ENCODE peak calls at places on chromosomes 13 and 19, in five cellular contexts. G is dorsolateral prefrontal cortex, B is AG04450, Y is cardiac muscle cell, F is H1. H is an unnamed sample.

GRCh38 chr19:45172173-45172572 is 5.9 kb downstream of the TRAPPC6A start:
- DNase-seq in B (no peak), F (no peak), G (no peak), Y (no peak), H (no peak)

GRCh38 chr19:45908956-45909355 is 5.6 kb downstream of the NANOS2 start:
- DNase-seq in B (no peak), G (no peak), F (no peak), Y (no peak), H (no peak)

GRCh38 chr13:111228262-111229144 is 91.9 kb upstream of the TEX29 start:
- DNase-seq in G (no peak), Y (no peak), B (no peak), F (no peak), H (no peak)

GRCh38 chr13:47119568-47120080 is 222.8 kb upstream of the HTR2A start:
- DNase-seq in F (no peak), B (no peak), G (no peak), Y (no peak), H (no peak)

GRCh38 chr19:47096721-47097120 is 16.9 kb downstream of the ZC3H4 start:
- DNase-seq in Y (no peak), B (no peak), F (no peak), G (no peak), H (no peak)

GRCh38 chr19:19539738-19540703 is 2.0 kb downstream of the CILP2 start:
- DNase-seq in F (peak), B (no peak), Y (peak), G (no peak), H (peak)

GRCh38 chr19:49188626-49189200 is 31.1 kb downstream of the TRPM4 start:
- DNase-seq in B (no peak), G (no peak), F (no peak), Y (no peak), H (no peak)

GRCh38 chr19:42553292-42554045 is 25.2 kb upstream of the CEACAM1 start:
- DNase-seq in B (peak), Y (peak), G (no peak), F (no peak), H (no peak)

GRCh38 chr13:77026783-77027621 is at the start of gene FBXL3:
- DNase-seq in G (peak), Y (peak), F (peak), B (peak), H (peak)

GRCh38 chr13:50235604-50236003 is 220.4 kb downstream of the KCNRG start:
- DNase-seq in B (no peak), G (no peak), Y (no peak), F (no peak), H (no peak)

GRCh38 chr13:44904982-44905381 is 84.3 kb downstream of the NUFIP1 start:
- DNase-seq in Y (peak), B (peak), G (no peak), F (no peak), H (no peak)

GRCh38 chr19:37362733-37363132 is 8.2 kb upstream of the ZNF527 start:
- DNase-seq in B (no peak), Y (peak), G (no peak), F (peak), H (no peak)

GRCh38 chr13:106348032-106348431 is 187.4 kb downstream of the EFNB2 start:
- DNase-seq in Y (peak), B (no peak), G (no peak), F (no peak), H (peak)

GRCh38 chr13:52449323-52450011 is 967 bp downstream of the VPS36 start:
- DNase-seq in B (no peak), Y (no peak), F (no peak), G (no peak), H (no peak)

GRCh38 chr19:58227964-58228583 is 640 bp upstream of the ZNF544 start:
- DNase-seq in G (no peak), Y (no peak), F (no peak), B (no peak), H (no peak)

GRCh38 chr13:24045456-24045996 is 115.0 kb upstream of the SPATA13 start:
- DNase-seq in G (no peak), Y (no peak), F (no peak), B (no peak), H (no peak)

GRCh38 chr13:37870895-37871550 is 1.5 kb upstream of the TRPC4 start:
- DNase-seq in G (no peak), B (no peak), F (no peak), Y (peak), H (no peak)

DNA sequence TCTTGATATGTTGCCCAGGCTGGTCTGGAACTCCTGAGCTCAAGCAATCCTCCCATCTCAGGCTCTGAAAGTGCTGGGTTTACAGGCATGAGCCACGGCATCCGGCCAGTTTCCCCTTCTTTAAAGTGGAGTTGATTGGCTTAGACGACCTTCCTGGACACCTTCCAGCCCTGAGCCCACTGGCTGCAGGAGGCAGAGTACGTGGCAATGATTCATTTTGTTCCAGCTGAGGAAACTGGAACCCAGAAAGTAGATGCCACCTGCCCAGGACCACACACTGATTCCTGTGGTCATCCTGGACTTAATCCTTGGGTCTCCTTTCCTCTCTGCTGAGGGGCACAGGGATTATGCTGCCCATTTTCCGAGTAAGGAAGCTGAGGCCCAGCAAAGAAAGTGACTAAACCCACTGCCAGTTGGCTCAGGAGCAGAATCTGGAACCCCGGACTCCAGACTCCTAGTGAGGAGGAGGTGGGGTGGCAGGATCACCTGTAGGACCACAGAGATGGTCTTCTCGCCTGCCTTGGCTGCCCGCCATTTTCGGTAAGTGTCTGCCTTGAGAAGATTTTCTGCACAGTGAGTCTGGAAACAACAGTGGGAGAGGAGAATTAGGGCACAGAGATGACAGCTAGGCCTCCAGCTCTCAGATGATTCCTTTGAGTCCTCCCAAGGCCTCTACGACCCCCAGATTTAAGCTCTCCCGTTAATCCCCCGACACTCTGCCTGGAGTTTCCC is 737 bp downstream of the XRCC1 start:
- DNase-seq in B (no peak), G (no peak), Y (peak), F (no peak), H (peak)
- H3K27ac ChIP-seq in B (peak), G (peak), Y (peak), F (peak), H (peak)

DNA sequence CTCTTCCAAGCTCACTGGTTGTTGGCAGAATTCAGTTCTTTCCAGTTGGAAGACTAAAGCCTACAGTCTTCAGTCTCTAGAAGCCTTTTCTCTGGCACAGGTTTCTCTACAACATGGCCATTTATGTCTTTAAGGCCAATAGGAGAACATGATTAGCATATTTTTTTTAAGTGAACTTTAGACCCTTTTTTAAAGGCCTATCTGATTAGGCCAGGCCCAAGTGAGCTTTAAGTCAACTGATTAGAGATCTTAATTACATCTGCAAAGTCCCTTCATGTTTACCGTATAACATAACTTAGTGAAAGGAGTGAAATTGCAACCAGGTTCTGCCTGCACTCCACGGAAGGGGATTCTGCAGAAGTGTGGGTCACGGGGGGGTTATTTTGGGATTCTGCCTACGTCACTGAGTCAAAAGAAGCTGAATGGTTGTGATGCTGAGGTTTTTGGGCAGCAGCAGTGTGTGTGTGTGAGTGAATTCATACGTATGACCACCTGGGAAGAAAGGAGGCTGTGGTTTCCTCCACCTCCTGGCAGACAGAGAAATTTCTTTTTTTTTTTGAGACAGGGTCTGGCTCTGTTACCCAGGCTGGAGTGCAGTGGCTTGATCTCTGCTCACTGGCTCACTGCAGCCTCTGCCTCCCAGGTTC is 31.7 kb downstream of the ALOX5AP start:
- DNase-seq in F (no peak), Y (no peak), G (no peak), B (no peak), H (no peak)
- H3K27ac ChIP-seq in F (no peak), Y (no peak), G (no peak), B (no peak), H (no peak)

DNA sequence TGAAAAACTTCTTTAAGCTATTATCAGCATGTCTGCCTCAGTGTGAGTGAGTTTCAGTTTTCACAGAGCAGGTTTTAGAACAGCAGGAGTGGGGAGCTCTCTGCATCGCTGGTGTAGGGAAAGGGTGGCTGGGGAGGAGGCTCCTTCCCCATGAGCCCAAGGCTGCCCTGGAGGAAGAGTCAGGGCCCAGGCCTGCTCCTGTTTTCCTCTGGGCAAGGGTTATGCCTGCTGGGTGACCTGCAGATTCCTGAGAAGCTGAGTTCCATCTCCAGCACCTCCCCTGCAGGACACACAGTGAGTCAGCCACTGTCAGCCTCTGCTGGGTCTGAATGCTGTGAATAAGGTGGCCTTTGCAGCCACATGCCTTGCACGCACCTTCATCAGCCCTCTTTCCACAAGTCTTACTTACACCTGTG is 186.5 kb upstream of the KL start:
- DNase-seq in G (no peak), B (no peak), Y (peak), F (peak), H (peak)
- H3K27ac ChIP-seq in G (no peak), B (peak), Y (no peak), F (no peak), H (peak)

GRCh38 chr19:7417671-7418324 is 69.1 kb downstream of the ARHGEF18 start:
- DNase-seq in Y (no peak), F (no peak), B (no peak), G (no peak), H (no peak)

GRCh38 chr19:7415857-7416371 is 67.2 kb downstream of the ARHGEF18 start:
- DNase-seq in F (no peak), G (no peak), B (no peak), Y (no peak), H (no peak)

GRCh38 chr19:7418575-7418974 is 69.8 kb downstream of the ARHGEF18 start:
- DNase-seq in Y (no peak), G (no peak), F (no peak), B (no peak), H (no peak)

GRCh38 chr19:7413629-7414028 is 64.9 kb downstream of the ARHGEF18 start:
- DNase-seq in B (no peak), F (no peak), Y (no peak), G (no peak), H (no peak)

DNA sequence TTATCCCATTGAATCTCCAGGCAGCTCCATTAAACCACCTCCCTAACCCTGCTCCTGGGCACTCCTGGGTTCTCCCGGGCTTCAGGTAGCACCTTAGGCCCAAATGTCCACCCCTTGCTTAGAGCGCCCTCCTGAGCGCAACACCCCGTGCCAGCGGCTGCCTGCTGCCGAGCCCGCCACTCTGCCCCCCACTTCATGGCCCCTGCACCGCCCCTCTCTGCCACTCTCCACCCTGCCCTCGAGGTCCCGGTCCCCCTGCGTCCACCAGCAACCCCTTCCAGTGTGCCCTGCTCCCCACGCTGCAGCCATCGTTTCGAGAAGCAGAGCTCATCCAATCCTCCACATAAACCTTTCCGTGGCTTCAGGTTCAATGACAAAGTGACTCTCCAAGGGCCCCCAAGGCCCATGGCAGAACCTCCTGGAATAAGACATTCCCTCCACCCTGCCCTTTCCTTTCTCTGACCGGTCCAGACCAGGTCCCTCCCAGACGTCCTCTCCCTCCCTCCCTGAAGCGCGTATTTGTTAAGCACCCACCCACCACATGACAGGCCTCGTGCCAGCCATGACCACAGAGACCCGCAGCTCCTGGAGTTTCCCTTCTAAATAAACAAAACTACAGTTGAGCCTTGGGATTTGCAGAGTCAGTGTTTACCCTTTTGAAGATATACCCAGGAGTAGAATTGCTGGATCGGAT is 66.6 kb downstream of the ARHGEF18 start:
- DNase-seq in F (no peak), G (no peak), B (peak), Y (peak), H (no peak)
- H3K27ac ChIP-seq in F (no peak), G (peak), B (no peak), Y (no peak), H (peak)

DNA sequence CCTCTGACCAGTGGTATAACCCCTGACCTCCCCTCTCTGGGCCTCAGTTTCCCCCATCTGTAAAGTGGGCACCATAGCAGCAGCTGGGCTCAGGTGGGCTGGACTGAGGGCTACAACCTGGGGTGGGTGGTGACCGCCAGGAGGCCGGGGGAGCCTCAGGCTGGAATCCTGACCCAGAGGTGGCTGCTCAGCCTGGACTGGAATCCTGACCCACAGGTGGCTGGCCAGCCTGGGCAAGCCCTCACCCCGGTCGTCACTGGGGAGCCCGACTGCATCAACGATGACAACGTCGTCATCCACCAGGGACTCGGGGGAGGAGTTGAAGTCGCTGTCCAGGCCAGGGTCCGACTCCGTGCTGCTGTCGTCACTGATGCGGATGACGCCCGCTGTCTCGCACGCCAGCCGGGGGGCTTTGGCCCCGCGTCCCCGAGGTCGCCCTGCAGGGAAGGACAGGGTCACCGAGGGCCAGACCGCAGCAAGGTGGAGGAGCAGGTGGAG is 10.2 kb downstream of the GPX4 start:
- DNase-seq in F (no peak), G (no peak), B (no peak), Y (no peak), H (no peak)
- H3K27ac ChIP-seq in F (peak), G (peak), B (peak), Y (peak), H (no peak)

DNA sequence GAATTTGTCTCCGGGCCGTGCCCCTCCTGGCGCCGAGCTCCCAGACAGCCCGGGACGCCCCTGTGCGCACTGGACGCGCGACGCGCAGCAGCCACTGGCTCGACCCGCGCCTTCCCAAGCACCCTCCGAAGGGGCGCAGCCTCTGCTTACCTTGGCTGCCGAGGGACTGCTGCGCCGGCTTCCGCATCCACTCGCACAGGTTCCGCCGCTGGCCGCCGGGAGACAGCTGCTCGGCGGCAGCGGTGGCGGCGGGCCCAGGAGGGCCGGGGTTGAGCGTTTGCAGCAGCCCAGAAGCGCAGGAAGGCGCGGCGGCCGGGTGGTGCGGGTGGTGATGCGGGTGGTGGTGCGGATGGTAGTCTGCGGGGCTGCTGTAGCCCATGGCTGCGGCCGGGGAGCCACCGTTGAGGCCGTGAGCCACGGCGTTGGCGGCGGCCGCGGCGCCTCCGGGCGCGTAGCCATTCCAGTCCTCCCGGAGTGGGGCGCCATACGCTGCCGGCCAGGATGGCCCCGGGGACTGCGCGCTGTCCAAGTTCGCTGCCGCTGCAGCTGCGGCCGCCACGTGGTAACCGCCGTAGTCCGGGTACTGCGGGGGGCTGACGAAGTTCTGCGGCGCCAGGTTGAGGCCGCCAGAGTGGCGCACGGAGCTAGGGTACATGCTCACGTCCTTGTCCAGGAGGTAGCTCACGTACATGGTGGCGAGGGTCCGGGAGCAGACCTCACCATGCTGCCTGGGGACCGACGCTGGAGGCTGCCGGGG is 621 bp downstream of the CDX2 start:
- DNase-seq in Y (no peak), F (no peak), B (no peak), G (no peak), H (no peak)
- H3K27ac ChIP-seq in Y (no peak), F (no peak), B (no peak), G (no peak), H (no peak)

DNA sequence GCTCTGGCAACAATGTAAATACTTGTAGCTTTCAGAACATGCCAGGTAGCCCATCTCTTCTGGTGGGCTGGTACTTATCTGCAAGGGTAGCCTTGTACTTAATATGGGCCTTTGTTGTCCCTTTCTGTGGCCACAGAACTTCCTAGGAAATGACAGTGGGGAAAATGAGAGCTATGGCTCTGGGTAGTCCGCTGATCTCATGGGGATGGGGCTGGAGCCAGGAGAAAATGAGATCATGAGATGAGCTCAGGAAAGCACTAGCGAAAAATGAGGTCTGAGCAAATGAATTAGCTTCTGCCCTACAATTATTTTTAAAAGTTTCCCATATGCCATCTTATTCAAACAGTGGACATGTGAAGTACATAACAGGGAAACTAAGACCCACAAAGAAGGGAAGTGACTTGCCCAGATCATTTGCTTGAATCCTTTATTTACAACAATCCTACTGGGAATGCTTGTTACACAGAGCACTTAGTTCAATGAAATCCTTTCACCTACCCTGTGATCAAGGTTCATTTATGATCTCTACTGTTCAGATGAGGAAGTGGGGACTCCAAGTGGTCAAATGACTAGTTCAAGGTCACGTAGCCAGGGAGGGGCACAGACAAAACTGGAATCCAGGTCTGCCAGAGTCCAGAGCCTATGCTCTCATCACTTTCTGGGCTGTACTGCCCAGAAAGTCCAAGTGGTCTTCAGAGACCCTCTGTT is 87.1 kb downstream of the PTPRS start:
- DNase-seq in B (no peak), G (no peak), Y (no peak), F (no peak), H (no peak)
- H3K27ac ChIP-seq in B (peak), G (no peak), Y (no peak), F (no peak), H (no peak)

DNA sequence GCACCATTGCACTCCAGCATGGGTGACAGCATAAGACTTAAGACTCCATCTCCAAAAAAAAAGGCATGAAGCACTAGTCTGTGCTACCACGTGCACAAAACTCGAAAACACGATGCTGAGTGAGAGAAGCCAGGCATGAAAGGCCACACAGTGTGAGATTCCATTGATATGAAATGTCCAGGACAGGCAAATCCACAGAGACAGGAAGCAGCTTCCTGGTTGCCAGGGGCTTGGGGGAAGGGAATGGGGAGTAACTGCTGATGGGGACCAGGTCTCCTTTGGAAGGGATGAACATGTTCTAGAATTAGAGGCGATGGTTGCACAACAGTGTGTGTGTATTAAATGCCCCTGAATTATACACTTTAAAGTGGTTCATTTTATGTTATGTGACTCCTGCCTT is 15.9 kb upstream of the JUND start:
- DNase-seq in B (no peak), F (no peak), G (no peak), Y (peak), H (no peak)
- H3K27ac ChIP-seq in B (no peak), F (no peak), G (no peak), Y (no peak), H (no peak)

GRCh38 chr13:112702341-112702982 is 12.6 kb downstream of the ATP11A start:
- DNase-seq in Y (no peak), F (no peak), G (peak), B (no peak), H (no peak)
- H3K27ac ChIP-seq in Y (peak), F (no peak), G (no peak), B (no peak), H (no peak)

H was measured in epithelial cell of prostate.